ENCODE peak calls at places on chromosome 18, in ten cellular contexts. Q is EL; Z is AG20443; E is activated CD4-positive, alpha-beta T cell treated with anti-CD3 and anti-CD28 coated beads, Interleukin-2, amount 50 U/mL, for 24 hours; B is stimulated activated naive CD8-positive, alpha-beta T cell treated with anti-CD3 and anti-CD28 coated beads, Interleukin-15, Interleukin-2, amounts not matched to agents 100 U/mL and 50 U/mL, for 24 hours; L is iPS-NIHi11; X is hypothalamus; F is activated CD4-positive, CD25-positive, alpha-beta regulatory T cell; T is central memory CD4-positive, alpha-beta T cell; J is NB4. H is an unnamed sample.

GRCh38 chr18:50151876-50152275 is 43.1 kb downstream of the MYO5B start:
- DNase-seq in Z (no peak), F (no peak), E (no peak), J (no peak), Q (peak; percentile 26), B (no peak), T (no peak), X (no peak), L (no peak), H (no peak)

GRCh38 chr18:76348267-76349066 is 146.6 kb downstream of the ZNF516 start:
- DNase-seq in X (no peak), B (no peak), E (no peak), T (no peak), Z (no peak), L (no peak), J (no peak), F (no peak), Q (no peak), H (no peak)

GRCh38 chr18:47953471-47953931 is 23.0 kb upstream of the SMAD2 start:
- DNase-seq in X (no peak), Z (peak; percentile 78), Q (peak; percentile 70), E (no peak), F (no peak), L (peak; percentile 34), B (peak; percentile 33), J (peak; percentile 98), T (peak; percentile 8), H (no peak)

GRCh38 chr18:9596257-9596656 is 18.1 kb downstream of the PPP4R1 start:
- DNase-seq in Z (no peak), E (no peak), X (no peak), F (no peak), Q (peak; percentile 15), L (no peak), T (no peak), J (no peak), B (no peak), H (no peak)

GRCh38 chr18:275486-275885 is 7.6 kb upstream of the THOC1 start:
- DNase-seq in E (no peak), Z (no peak), J (no peak), F (no peak), T (no peak), L (no peak), X (no peak), Q (no peak), B (no peak), H (no peak)

GRCh38 chr18:78776706-78777105 is 202.9 kb upstream of the SALL3 start:
- DNase-seq in Z (no peak), J (no peak), L (no peak), F (no peak), T (no peak), E (no peak), X (no peak), B (no peak), Q (no peak), H (no peak)

GRCh38 chr18:31970617-31971016 is 27.7 kb upstream of the TRAPPC8 start:
- DNase-seq in J (no peak), Z (no peak), T (no peak), F (no peak), Q (no peak), E (no peak), B (no peak), L (peak; percentile 12), X (no peak), H (no peak)

GRCh38 chr18:7921938-7922587 is 354.9 kb downstream of the PTPRM start:
- DNase-seq in J (no peak), F (no peak), E (no peak), T (no peak), L (no peak), Q (peak; percentile 78), X (no peak), Z (peak; percentile 60), B (no peak), H (no peak)

GRCh38 chr18:62425465-62426190 is 97.2 kb upstream of the ZCCHC2 start:
- DNase-seq in Z (peak; percentile 88), X (peak; percentile 72), T (peak; percentile 48), J (peak; percentile 93), L (peak; percentile 77), Q (peak; percentile 95), F (peak; percentile 15), B (peak; percentile 54), E (peak; percentile 19), H (peak; percentile 39)

GRCh38 chr18:56460590-56460989 is 177.8 kb downstream of the TXNL1 start:
- DNase-seq in L (no peak), X (no peak), Q (no peak), J (peak; percentile 46), Z (no peak), B (no peak), T (no peak), E (no peak), F (no peak), H (no peak)

GRCh38 chr18:28125051-28125450 is 51.9 kb downstream of the CDH2 start:
- DNase-seq in E (no peak), J (no peak), X (no peak), F (no peak), B (no peak), Z (no peak), T (no peak), L (no peak), Q (no peak), H (no peak)

GRCh38 chr18:35390956-35391695 is 14.0 kb upstream of the ZNF396 start:
- DNase-seq in Z (no peak), F (no peak), J (no peak), B (no peak), X (no peak), T (no peak), Q (no peak), E (no peak), L (no peak), H (no peak)